ENCODE peak calls at places on chromosome 11, in four cellular contexts. X, Q, U and G are unnamed samples.
A peak's percentile ranks its signal among the peaks of the same experiment; 100 is the strongest.

GRCh38 chr11:69249086-69249640 is 44.8 kb upstream of the MYEOV start:
- DNase-seq in U (no peak), Q (peak; percentile 4), X (no peak), G (no peak)

GRCh38 chr11:111736191-111736590 is 30.0 kb downstream of the PPP2R1B start:
- DNase-seq in X (no peak), U (no peak), Q (no peak), G (no peak)

GRCh38 chr11:101870510-101870909 is 44.3 kb upstream of the CEP126 start:
- DNase-seq in Q (no peak), X (no peak), U (no peak), G (no peak)

GRCh38 chr11:88175004-88175706 is at the start of gene RAB38:
- DNase-seq in X (no peak), U (peak; percentile 15), Q (peak; percentile 52), G (peak; percentile 55)

GRCh38 chr11:134736251-134737072 is 324.4 kb upstream of the B3GAT1 start:
- DNase-seq in U (no peak), Q (no peak), X (no peak), G (no peak)

GRCh38 chr11:69436041-69436982 is 45.2 kb upstream of the LINC01488 start:
- DNase-seq in Q (no peak), X (no peak), U (no peak), G (no peak)

GRCh38 chr11:36447514-36447913 is 62.6 kb downstream of the TRAF6 start:
- DNase-seq in U (no peak), X (no peak), Q (no peak), G (no peak)

GRCh38 chr11:58770627-58771457 is 39.1 kb upstream of the GLYAT start:
- DNase-seq in Q (no peak), U (no peak), X (no peak), G (no peak)

GRCh38 chr11:63945482-63946163 is 6.8 kb downstream of the NAA40 start:
- DNase-seq in U (peak; percentile 52), X (peak; percentile 40), Q (peak; percentile 76), G (no peak)

GRCh38 chr11:32297629-32298028 is 137.7 kb downstream of the WT1 start:
- DNase-seq in Q (no peak), X (no peak), U (no peak), G (no peak)

GRCh38 chr11:94059065-94059464 is 37.9 kb downstream of the HEPHL1 start:
- DNase-seq in Q (no peak), U (no peak), X (no peak), G (no peak)

GRCh38 chr11:109275931-109276330 is 146.1 kb upstream of the C11orf87 start:
- DNase-seq in Q (no peak), X (no peak), U (no peak), G (no peak)

GRCh38 chr11:34633990-34634725 is 13.3 kb downstream of the EHF start:
- DNase-seq in X (no peak), Q (no peak), U (no peak), G (no peak)